ENCODE peak calls at places on chromosomes 13 and 19, in seven cellular contexts. One of them, this sample, is unnamed.

GRCh38 chr19:15374105-15374651 is 5.4 kb downstream of the AKAP8 start:
- DNase-seq in AG09309: no peak
- DNase-seq in OCI-LY7: no peak
- DNase-seq in progenitor cell of endocrine pancreas: no peak
- DNase-seq in WTC11: no peak
- DNase-seq in omental fat pad: no peak
- DNase-seq in CD8-positive, alpha-beta T cell: no peak
- DNase-seq in this sample: no peak

GRCh38 chr13:87259479-87260083 is 411.6 kb upstream of the SLITRK5 start:
- DNase-seq in AG09309: no peak
- DNase-seq in OCI-LY7: peak
- DNase-seq in progenitor cell of endocrine pancreas: no peak
- DNase-seq in WTC11: peak
- DNase-seq in omental fat pad: no peak
- DNase-seq in CD8-positive, alpha-beta T cell: no peak
- DNase-seq in this sample: no peak

GRCh38 chr13:102677122-102677521 is 17.7 kb downstream of the METTL21C start:
- DNase-seq in AG09309: no peak
- DNase-seq in OCI-LY7: no peak
- DNase-seq in progenitor cell of endocrine pancreas: no peak
- DNase-seq in WTC11: no peak
- DNase-seq in omental fat pad: no peak
- DNase-seq in CD8-positive, alpha-beta T cell: no peak
- DNase-seq in this sample: no peak

GRCh38 chr13:73816702-73817101 is 317.5 kb downstream of the KLF12 start:
- DNase-seq in AG09309: no peak
- DNase-seq in OCI-LY7: no peak
- DNase-seq in progenitor cell of endocrine pancreas: no peak
- DNase-seq in WTC11: no peak
- DNase-seq in omental fat pad: no peak
- DNase-seq in CD8-positive, alpha-beta T cell: no peak
- DNase-seq in this sample: no peak

GRCh38 chr19:50628146-50628545 is 11.5 kb downstream of the SYT3 start:
- DNase-seq in AG09309: no peak
- DNase-seq in OCI-LY7: no peak
- DNase-seq in progenitor cell of endocrine pancreas: no peak
- DNase-seq in WTC11: no peak
- DNase-seq in omental fat pad: no peak
- DNase-seq in CD8-positive, alpha-beta T cell: no peak
- DNase-seq in this sample: no peak

GRCh38 chr19:35986664-35987570 is 8.1 kb upstream of the SDHAF1 start:
- DNase-seq in AG09309: no peak
- DNase-seq in OCI-LY7: peak
- DNase-seq in progenitor cell of endocrine pancreas: no peak
- DNase-seq in WTC11: peak
- DNase-seq in omental fat pad: no peak
- DNase-seq in CD8-positive, alpha-beta T cell: no peak
- DNase-seq in this sample: no peak

GRCh38 chr19:30358821-30359580 is 13.2 kb upstream of the ZNF536 start:
- DNase-seq in AG09309: no peak
- DNase-seq in OCI-LY7: no peak
- DNase-seq in progenitor cell of endocrine pancreas: no peak
- DNase-seq in WTC11: no peak
- DNase-seq in omental fat pad: no peak
- DNase-seq in CD8-positive, alpha-beta T cell: no peak
- DNase-seq in this sample: peak

GRCh38 chr19:1090731-1091543 is 4.2 kb downstream of the POLR2E start:
- DNase-seq in AG09309: no peak
- DNase-seq in OCI-LY7: no peak
- DNase-seq in progenitor cell of endocrine pancreas: no peak
- DNase-seq in WTC11: no peak
- DNase-seq in omental fat pad: no peak
- DNase-seq in CD8-positive, alpha-beta T cell: peak
- DNase-seq in this sample: no peak

GRCh38 chr13:86510792-86511191 is 711.6 kb upstream of the SLITRK6 start:
- DNase-seq in AG09309: no peak
- DNase-seq in OCI-LY7: no peak
- DNase-seq in progenitor cell of endocrine pancreas: no peak
- DNase-seq in WTC11: no peak
- DNase-seq in omental fat pad: no peak
- DNase-seq in CD8-positive, alpha-beta T cell: no peak
- DNase-seq in this sample: no peak

GRCh38 chr13:89609318-89609717 is 1738.2 kb upstream of the MIR17HG start:
- DNase-seq in AG09309: no peak
- DNase-seq in OCI-LY7: no peak
- DNase-seq in progenitor cell of endocrine pancreas: no peak
- DNase-seq in WTC11: no peak
- DNase-seq in omental fat pad: no peak
- DNase-seq in CD8-positive, alpha-beta T cell: no peak
- DNase-seq in this sample: no peak

GRCh38 chr13:42524487-42525034 is 49.4 kb upstream of the TNFSF11 start:
- DNase-seq in AG09309: no peak
- DNase-seq in OCI-LY7: no peak
- DNase-seq in progenitor cell of endocrine pancreas: no peak
- DNase-seq in WTC11: no peak
- DNase-seq in omental fat pad: no peak
- DNase-seq in CD8-positive, alpha-beta T cell: no peak
- DNase-seq in this sample: no peak

GRCh38 chr13:97223711-97224461 is 1.8 kb downstream of the MBNL2 start:
- DNase-seq in AG09309: peak
- DNase-seq in OCI-LY7: peak
- DNase-seq in progenitor cell of endocrine pancreas: no peak
- DNase-seq in WTC11: no peak
- DNase-seq in omental fat pad: no peak
- DNase-seq in CD8-positive, alpha-beta T cell: no peak
- DNase-seq in this sample: no peak

GRCh38 chr13:113150545-113151365 is 7.7 kb upstream of the PROZ start:
- DNase-seq in AG09309: no peak
- DNase-seq in OCI-LY7: no peak
- DNase-seq in progenitor cell of endocrine pancreas: no peak
- DNase-seq in WTC11: no peak
- DNase-seq in omental fat pad: no peak
- DNase-seq in CD8-positive, alpha-beta T cell: no peak
- DNase-seq in this sample: peak

GRCh38 chr13:28329395-28330158 is 165.4 kb downstream of the FLT1 start:
- DNase-seq in AG09309: peak
- DNase-seq in OCI-LY7: no peak
- DNase-seq in progenitor cell of endocrine pancreas: no peak
- DNase-seq in WTC11: no peak
- DNase-seq in omental fat pad: no peak
- DNase-seq in CD8-positive, alpha-beta T cell: no peak
- DNase-seq in this sample: no peak

GRCh38 chr13:85108356-85108755 is 690.9 kb downstream of the SLITRK6 start:
- DNase-seq in AG09309: no peak
- DNase-seq in OCI-LY7: no peak
- DNase-seq in progenitor cell of endocrine pancreas: no peak
- DNase-seq in WTC11: no peak
- DNase-seq in omental fat pad: no peak
- DNase-seq in CD8-positive, alpha-beta T cell: no peak
- DNase-seq in this sample: no peak

GRCh38 chr13:27978301-27978968 is 9.3 kb upstream of the CDX2 start:
- DNase-seq in AG09309: no peak
- DNase-seq in OCI-LY7: no peak
- DNase-seq in progenitor cell of endocrine pancreas: no peak
- DNase-seq in WTC11: peak
- DNase-seq in omental fat pad: no peak
- DNase-seq in CD8-positive, alpha-beta T cell: no peak
- DNase-seq in this sample: no peak

GRCh38 chr19:781800-782194 is 15.5 kb upstream of the PTBP1 start:
- DNase-seq in AG09309: no peak
- DNase-seq in OCI-LY7: no peak
- DNase-seq in progenitor cell of endocrine pancreas: no peak
- DNase-seq in WTC11: no peak
- DNase-seq in omental fat pad: no peak
- DNase-seq in CD8-positive, alpha-beta T cell: no peak
- DNase-seq in this sample: no peak

GRCh38 chr19:42396542-42397314 is 6.6 kb upstream of the CNFN start:
- DNase-seq in AG09309: peak
- DNase-seq in OCI-LY7: peak
- DNase-seq in progenitor cell of endocrine pancreas: peak
- DNase-seq in WTC11: peak
- DNase-seq in omental fat pad: peak
- DNase-seq in CD8-positive, alpha-beta T cell: peak
- DNase-seq in this sample: peak

GRCh38 chr13:75326173-75327131 is 155.5 kb downstream of the TBC1D4 start:
- DNase-seq in AG09309: no peak
- DNase-seq in OCI-LY7: no peak
- DNase-seq in progenitor cell of endocrine pancreas: no peak
- DNase-seq in WTC11: no peak
- DNase-seq in omental fat pad: no peak
- DNase-seq in CD8-positive, alpha-beta T cell: peak
- DNase-seq in this sample: no peak

GRCh38 chr13:113536461-113537110 is 46.1 kb upstream of the DCUN1D2 start:
- DNase-seq in AG09309: no peak
- DNase-seq in OCI-LY7: no peak
- DNase-seq in progenitor cell of endocrine pancreas: no peak
- DNase-seq in WTC11: no peak
- DNase-seq in omental fat pad: no peak
- DNase-seq in CD8-positive, alpha-beta T cell: no peak
- DNase-seq in this sample: no peak

GRCh38 chr13:49996166-49996915 is 501 bp upstream of the TRIM13 start:
- DNase-seq in AG09309: peak
- DNase-seq in OCI-LY7: peak
- DNase-seq in progenitor cell of endocrine pancreas: peak
- DNase-seq in WTC11: peak
- DNase-seq in omental fat pad: peak
- DNase-seq in CD8-positive, alpha-beta T cell: peak
- DNase-seq in this sample: peak

GRCh38 chr19:18254546-18255500 is 19.4 kb downstream of the IQCN start:
- DNase-seq in AG09309: no peak
- DNase-seq in OCI-LY7: peak
- DNase-seq in progenitor cell of endocrine pancreas: no peak
- DNase-seq in WTC11: peak
- DNase-seq in omental fat pad: no peak
- DNase-seq in CD8-positive, alpha-beta T cell: no peak
- DNase-seq in this sample: no peak
- TF ChIP-seq CTCF in AG09309: no peak
- TF ChIP-seq CTCF in OCI-LY7: peak
- TF ChIP-seq CTCF in progenitor cell of endocrine pancreas: peak
- TF ChIP-seq CTCF in WTC11: peak
- TF ChIP-seq CTCF in omental fat pad: no peak
- TF ChIP-seq CTCF in CD8-positive, alpha-beta T cell: no peak
- TF ChIP-seq CTCF in this sample: no peak

GRCh38 chr19:54436561-54437229 is 12.3 kb upstream of the LENG8 start:
- DNase-seq in AG09309: no peak
- DNase-seq in OCI-LY7: no peak
- DNase-seq in progenitor cell of endocrine pancreas: no peak
- DNase-seq in WTC11: no peak
- DNase-seq in omental fat pad: no peak
- DNase-seq in CD8-positive, alpha-beta T cell: no peak
- DNase-seq in this sample: no peak

GRCh38 chr19:54440641-54441040 is 8.4 kb upstream of the LENG8 start:
- DNase-seq in AG09309: no peak
- DNase-seq in OCI-LY7: no peak
- DNase-seq in progenitor cell of endocrine pancreas: no peak
- DNase-seq in WTC11: no peak
- DNase-seq in omental fat pad: no peak
- DNase-seq in CD8-positive, alpha-beta T cell: no peak
- DNase-seq in this sample: no peak

GRCh38 chr19:54435551-54436016 is 13.4 kb upstream of the LENG8 start:
- DNase-seq in AG09309: no peak
- DNase-seq in OCI-LY7: no peak
- DNase-seq in progenitor cell of endocrine pancreas: no peak
- DNase-seq in WTC11: peak
- DNase-seq in omental fat pad: no peak
- DNase-seq in CD8-positive, alpha-beta T cell: no peak
- DNase-seq in this sample: no peak

GRCh38 chr19:54436031-54436523 is 12.9 kb upstream of the LENG8 start:
- DNase-seq in AG09309: no peak
- DNase-seq in OCI-LY7: no peak
- DNase-seq in progenitor cell of endocrine pancreas: no peak
- DNase-seq in WTC11: peak
- DNase-seq in omental fat pad: no peak
- DNase-seq in CD8-positive, alpha-beta T cell: no peak
- DNase-seq in this sample: no peak

DNA sequence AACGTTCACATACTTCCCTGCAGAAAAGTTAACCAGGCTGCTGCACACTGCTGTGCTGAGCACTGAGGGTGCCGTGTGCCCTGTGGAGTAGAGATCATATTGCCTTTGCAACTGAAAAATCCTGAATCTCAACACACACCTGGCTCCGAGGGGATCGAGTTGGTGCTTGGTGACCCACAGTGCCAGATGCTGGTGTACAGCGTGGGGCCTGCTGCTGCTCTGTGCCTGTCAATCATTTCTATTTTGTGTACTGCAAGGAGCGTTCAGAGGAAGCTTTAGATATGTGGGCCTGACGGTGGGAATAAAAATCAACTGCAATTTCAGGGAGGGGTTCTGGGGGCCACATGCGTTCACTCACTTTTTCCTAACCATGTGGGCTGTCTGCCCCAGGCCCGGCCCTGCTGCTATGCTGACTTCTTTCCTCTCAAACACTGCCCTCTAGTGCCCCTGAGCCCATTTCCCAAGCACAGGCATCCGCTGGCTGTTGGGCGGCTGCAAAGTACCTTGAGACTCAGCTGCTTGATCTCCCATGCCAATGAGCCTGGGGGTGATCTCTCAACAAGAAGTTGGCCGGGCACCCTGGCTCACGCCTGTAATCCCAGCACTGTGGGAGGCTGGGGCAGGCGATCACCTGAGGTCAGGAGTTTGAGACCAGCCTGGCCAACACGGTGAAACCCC is 9.7 kb upstream of the LENG8 start:
- DNase-seq in AG09309: no peak
- DNase-seq in OCI-LY7: peak
- DNase-seq in progenitor cell of endocrine pancreas: no peak
- DNase-seq in WTC11: peak
- DNase-seq in omental fat pad: no peak
- DNase-seq in CD8-positive, alpha-beta T cell: peak
- DNase-seq in this sample: no peak
- TF ChIP-seq CTCF in AG09309: peak
- TF ChIP-seq CTCF in OCI-LY7: peak
- TF ChIP-seq CTCF in progenitor cell of endocrine pancreas: peak
- TF ChIP-seq CTCF in WTC11: no peak
- TF ChIP-seq CTCF in omental fat pad: no peak
- TF ChIP-seq CTCF in CD8-positive, alpha-beta T cell: no peak
- TF ChIP-seq CTCF in this sample: peak

GRCh38 chr19:44552324-44552723 is 22.8 kb upstream of the CEACAM20 start:
- DNase-seq in AG09309: no peak
- DNase-seq in OCI-LY7: peak
- DNase-seq in progenitor cell of endocrine pancreas: peak
- DNase-seq in WTC11: peak
- DNase-seq in omental fat pad: no peak
- DNase-seq in CD8-positive, alpha-beta T cell: no peak
- DNase-seq in this sample: peak
- TF ChIP-seq CTCF in AG09309: peak
- TF ChIP-seq CTCF in OCI-LY7: peak
- TF ChIP-seq CTCF in progenitor cell of endocrine pancreas: peak
- TF ChIP-seq CTCF in WTC11: peak
- TF ChIP-seq CTCF in omental fat pad: no peak
- TF ChIP-seq CTCF in CD8-positive, alpha-beta T cell: no peak
- TF ChIP-seq CTCF in this sample: peak

DNA sequence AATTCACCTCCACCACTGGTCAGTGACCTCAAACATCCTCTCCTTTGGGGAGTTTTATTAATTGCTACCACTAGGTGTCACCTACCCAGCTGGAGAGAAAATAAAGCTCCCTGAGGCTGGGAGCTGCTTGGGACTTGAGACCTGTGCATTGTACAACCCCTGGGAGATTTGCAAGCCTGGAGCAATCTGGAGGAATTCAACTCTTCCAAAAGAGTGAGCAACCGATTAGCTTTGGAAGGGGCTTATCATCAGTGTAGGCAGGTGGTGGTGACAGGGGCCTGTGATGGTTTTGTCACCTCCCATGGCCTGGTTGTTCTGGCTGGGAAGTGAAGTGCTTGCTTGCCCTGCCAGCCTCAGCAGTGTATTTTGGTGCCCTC is 30.2 kb upstream of the FRY start:
- DNase-seq in AG09309: no peak
- DNase-seq in OCI-LY7: peak
- DNase-seq in progenitor cell of endocrine pancreas: no peak
- DNase-seq in WTC11: peak
- DNase-seq in omental fat pad: no peak
- DNase-seq in CD8-positive, alpha-beta T cell: no peak
- DNase-seq in this sample: no peak
- TF ChIP-seq CTCF in AG09309: peak
- TF ChIP-seq CTCF in OCI-LY7: peak
- TF ChIP-seq CTCF in progenitor cell of endocrine pancreas: peak
- TF ChIP-seq CTCF in WTC11: peak
- TF ChIP-seq CTCF in omental fat pad: no peak
- TF ChIP-seq CTCF in CD8-positive, alpha-beta T cell: no peak
- TF ChIP-seq CTCF in this sample: peak

This sample was measured in osteocyte.